ENCODE peak calls at places on chromosome 5, in four cellular contexts. S is H1, I is HepG2, A is K562. D is an unnamed sample.

GRCh38 chr5:177366528-177367322 is 9.0 kb downstream of the RGS14 start:
- DNase-seq in S (peak), I (peak), A (peak), D (no peak)

GRCh38 chr5:175895701-175896102 is 24.3 kb downstream of the CPLX2 start:
- DNase-seq in A (no peak), S (no peak), I (no peak), D (no peak)

GRCh38 chr5:138241688-138242547 is 28.8 kb upstream of the CDC23 start:
- DNase-seq in S (peak), I (peak), A (peak), D (no peak)

GRCh38 chr5:37471666-37472197 is 92.6 kb downstream of the WDR70 start:
- DNase-seq in S (no peak), A (no peak), I (no peak), D (no peak)

GRCh38 chr5:41721521-41721920 is 148.7 kb downstream of the OXCT1 start:
- DNase-seq in S (no peak), I (no peak), A (no peak), D (no peak)

GRCh38 chr5:147216552-147217154 is 18.2 kb upstream of the STK32A start:
- DNase-seq in S (peak), I (peak), A (no peak), D (no peak)

GRCh38 chr5:115428248-115428647 is 116.3 kb downstream of the FEM1C start:
- DNase-seq in S (no peak), A (no peak), I (no peak), D (no peak)

GRCh38 chr5:152607393-152608165 is 202.5 kb upstream of the NMUR2 start:
- DNase-seq in S (no peak), A (no peak), I (no peak), D (no peak)

GRCh38 chr5:154370119-154370518 is 75.7 kb upstream of the SAP30L start:
- DNase-seq in I (no peak), A (no peak), S (no peak), D (no peak)

GRCh38 chr5:6632324-6632930 is 417 bp downstream of the NSUN2 start:
- DNase-seq in I (peak), S (no peak), A (no peak), D (no peak)

GRCh38 chr5:84688566-84688965 is 303.9 kb upstream of the EDIL3 start:
- DNase-seq in I (no peak), S (no peak), A (no peak), D (no peak)

GRCh38 chr5:86968311-86968753 is 299.4 kb upstream of the RASA1 start:
- DNase-seq in I (peak), A (peak), S (no peak), D (peak)

GRCh38 chr5:3658929-3659328 is 63.3 kb downstream of the IRX1 start:
- DNase-seq in S (no peak), A (no peak), I (no peak), D (no peak)

GRCh38 chr5:112637343-112637742 is 100.3 kb upstream of the APC start:
- DNase-seq in I (no peak), A (no peak), S (no peak), D (no peak)

GRCh38 chr5:122153230-122153629 is 23.9 kb downstream of the ZNF474 start:
- DNase-seq in A (no peak), I (no peak), S (no peak), D (no peak)

GRCh38 chr5:135242496-135243193 is 156.4 kb downstream of the MACROH2A1 start:
- DNase-seq in I (no peak), A (no peak), S (no peak), D (no peak)

GRCh38 chr5:5883562-5883961 is 461.1 kb downstream of the ICE1 start:
- DNase-seq in I (no peak), A (no peak), S (no peak), D (no peak)

DNA sequence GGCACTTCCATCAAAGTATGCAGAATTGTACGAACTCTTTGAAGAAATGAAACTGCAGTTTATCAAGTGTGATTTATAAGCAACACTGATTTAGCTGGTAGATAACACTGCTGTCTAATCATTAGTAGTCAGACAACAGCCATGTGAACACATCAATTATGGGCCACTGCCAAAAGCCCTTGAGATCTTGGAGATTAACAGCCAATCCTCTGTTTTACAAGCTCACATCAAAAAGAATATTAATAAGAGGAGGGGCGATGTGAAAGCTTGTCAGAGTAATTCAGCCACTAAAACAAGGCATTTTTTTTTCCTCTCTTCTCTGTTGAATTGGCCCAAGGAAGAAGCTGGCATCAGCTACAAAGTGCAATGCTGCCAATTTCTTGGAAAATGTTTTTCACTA is 28.1 kb downstream of the ZNF608 start:
- DNase-seq in S (no peak), A (no peak), I (no peak), D (no peak)
- TF ChIP-seq FOSL1 in S (no peak), A (no peak), I (no peak), D (no peak)

DNA sequence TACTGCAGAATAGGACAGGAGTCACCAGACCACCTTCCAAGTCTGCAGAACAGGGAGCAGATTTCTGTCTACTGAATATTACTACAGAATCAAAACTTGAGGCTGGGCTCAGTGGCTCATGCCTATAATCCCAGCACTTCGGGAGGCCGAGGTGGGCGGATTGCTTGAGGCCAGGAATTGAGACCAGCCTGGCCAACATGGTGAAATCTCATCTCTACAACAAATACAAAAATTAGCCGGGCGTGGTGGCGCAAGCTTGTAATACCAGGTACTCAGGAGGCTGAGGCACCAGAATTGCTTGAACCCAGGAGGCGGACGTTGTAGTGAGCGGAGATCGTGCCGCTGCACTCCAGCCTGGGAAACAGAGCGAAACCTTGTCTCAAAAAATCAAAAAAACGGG is 710.8 kb upstream of the WWC1 start:
- DNase-seq in S (no peak), I (no peak), A (no peak), D (no peak)
- H3K27ac ChIP-seq in S (no peak), I (no peak), A (no peak), D (no peak)

GRCh38 chr5:77423022-77423750 is 68.9 kb downstream of the WDR41 start:
- DNase-seq in I (no peak), S (no peak), A (no peak), D (no peak)

GRCh38 chr5:77418162-77418561 is 74.0 kb downstream of the WDR41 start:
- DNase-seq in I (no peak), A (no peak), S (no peak), D (no peak)

GRCh38 chr5:77419644-77420582 is 72.2 kb downstream of the WDR41 start:
- DNase-seq in A (no peak), I (no peak), S (no peak), D (no peak)

GRCh38 chr5:77420940-77421339 is 71.2 kb downstream of the WDR41 start:
- DNase-seq in S (no peak), A (no peak), I (no peak), D (no peak)

DNA sequence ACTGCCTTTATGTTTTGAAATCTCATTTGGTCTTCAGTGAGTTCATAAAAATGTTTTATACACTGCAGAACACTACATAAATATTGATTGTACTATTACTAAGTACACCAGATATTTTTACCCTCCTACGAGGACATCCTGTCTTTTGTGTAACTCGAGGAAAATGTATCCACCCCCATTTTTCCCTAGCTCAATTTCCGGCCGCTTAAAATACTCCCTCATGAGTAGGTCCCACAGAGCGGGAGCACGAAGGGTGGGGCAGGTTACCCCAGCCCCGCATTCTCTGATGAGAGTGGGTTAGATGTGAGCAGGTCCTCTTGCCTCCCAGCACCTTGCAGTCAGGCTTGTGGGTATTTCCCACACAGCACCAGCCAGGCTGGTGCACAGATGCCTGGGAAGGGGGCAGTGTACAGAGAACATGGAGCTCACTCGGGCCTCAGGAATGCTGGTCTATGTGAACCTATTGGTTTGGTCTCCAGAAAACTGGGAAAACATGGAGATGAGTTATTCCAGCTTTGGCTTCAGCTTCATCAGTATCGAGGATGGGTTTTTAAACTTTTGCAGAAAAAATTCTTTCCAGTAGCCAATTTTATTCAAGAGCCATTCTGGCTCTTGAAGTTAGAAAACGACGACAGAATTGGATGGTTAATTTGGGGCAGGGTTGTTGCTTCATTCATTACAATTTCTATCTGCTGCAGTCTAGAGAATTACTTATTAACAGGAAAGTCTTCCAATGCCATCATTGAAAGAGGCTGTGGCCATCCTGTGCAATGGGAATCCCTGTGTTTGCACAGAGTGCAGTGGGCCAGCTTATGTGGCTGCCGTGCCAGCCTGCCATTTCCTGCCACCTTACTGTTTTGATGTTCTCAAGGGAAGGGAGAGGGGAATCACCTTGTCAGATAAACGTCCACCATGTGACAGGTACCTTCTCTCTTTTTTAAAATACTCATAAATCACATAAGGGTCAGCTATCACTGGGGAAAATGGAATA is 73.2 kb downstream of the WDR41 start:
- DNase-seq in S (no peak), A (no peak), I (no peak), D (no peak)
- TF ChIP-seq FOSL1 in S (no peak), A (no peak), I (no peak), D (no peak)

GRCh38 chr5:58012103-58012502 is 447.8 kb downstream of the PLK2 start:
- DNase-seq in S (no peak), A (no peak), I (no peak), D (no peak)

GRCh38 chr5:58015175-58015574 is 444.7 kb downstream of the PLK2 start:
- DNase-seq in I (no peak), A (no peak), S (no peak), D (no peak)

GRCh38 chr5:58011301-58011700 is 448.6 kb downstream of the PLK2 start:
- DNase-seq in I (no peak), S (no peak), A (no peak), D (no peak)

GRCh38 chr5:58012801-58013315 is 447.0 kb downstream of the PLK2 start:
- DNase-seq in I (no peak), A (no peak), S (no peak), D (no peak)

DNA sequence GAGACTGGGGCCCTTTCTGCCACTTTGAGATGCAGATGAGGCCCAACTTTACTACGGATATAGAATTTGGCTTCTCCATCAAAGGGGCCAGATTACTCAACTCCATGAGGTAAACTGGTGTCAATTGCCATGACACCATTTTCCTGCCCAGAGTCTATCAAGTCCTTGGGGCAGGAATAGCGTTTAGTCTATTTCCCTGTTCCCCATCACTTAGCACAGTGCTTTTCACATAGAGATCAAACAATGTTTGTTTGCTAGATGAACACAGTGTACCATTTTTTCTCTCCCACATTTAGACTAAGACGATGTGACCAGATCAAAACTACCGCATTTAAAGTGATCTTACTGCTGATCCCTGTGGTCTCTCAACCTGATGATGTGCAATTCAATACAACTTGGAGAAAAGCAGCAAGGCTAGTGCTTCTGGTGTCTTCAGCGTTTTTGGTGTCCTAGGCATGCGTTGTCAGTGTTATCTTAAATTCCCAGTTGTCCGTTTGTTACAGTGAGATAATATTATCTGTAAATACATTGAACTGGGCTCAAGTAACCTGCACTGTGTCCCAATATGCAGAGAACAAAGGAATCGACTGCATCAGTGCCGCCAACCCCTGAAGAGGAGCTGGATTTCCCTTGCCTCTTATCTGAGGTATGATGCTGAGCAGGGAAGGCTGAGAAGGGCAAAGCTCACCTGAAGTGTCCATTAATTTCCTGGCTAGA is 446.2 kb downstream of the PLK2 start:
- DNase-seq in A (peak), I (no peak), S (no peak), D (no peak)
- H3K27ac ChIP-seq in A (peak), I (no peak), S (no peak), D (no peak)

GRCh38 chr5:83426855-83427254 is 44.7 kb upstream of the VCAN start:
- DNase-seq in A (no peak), S (no peak), I (no peak), D (no peak)

GRCh38 chr5:83433891-83434290 is 37.7 kb upstream of the VCAN start:
- DNase-seq in S (no peak), A (no peak), I (no peak), D (no peak)

GRCh38 chr5:83428890-83429289 is 42.7 kb upstream of the VCAN start:
- DNase-seq in I (no peak), A (no peak), S (no peak), D (no peak)

GRCh38 chr5:83430130-83431010 is 41.2 kb upstream of the VCAN start:
- DNase-seq in A (peak), I (peak), S (peak), D (peak)

DNA sequence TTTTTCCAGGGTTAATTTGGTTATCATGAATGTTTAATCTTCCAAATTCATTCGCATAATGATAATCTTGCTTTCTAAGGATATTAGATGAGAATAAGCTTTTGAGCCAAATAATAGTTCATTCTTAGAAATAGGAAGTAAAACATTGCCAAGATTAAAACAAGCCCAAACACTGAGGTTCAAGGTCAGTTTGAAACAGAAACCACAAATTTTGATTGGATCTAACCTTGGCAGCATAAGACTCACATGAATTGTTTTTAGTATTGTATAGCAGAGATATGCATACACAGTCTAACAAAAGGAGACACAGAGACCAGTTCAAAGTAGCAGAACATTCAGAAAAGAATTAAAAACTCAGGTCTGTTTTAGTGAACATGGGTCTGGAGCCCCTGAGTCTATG is 43.4 kb upstream of the VCAN start:
- DNase-seq in I (peak), S (no peak), A (no peak), D (no peak)
- TF ChIP-seq FOSL1 in I (no peak), S (no peak), A (no peak), D (no peak)

DNA sequence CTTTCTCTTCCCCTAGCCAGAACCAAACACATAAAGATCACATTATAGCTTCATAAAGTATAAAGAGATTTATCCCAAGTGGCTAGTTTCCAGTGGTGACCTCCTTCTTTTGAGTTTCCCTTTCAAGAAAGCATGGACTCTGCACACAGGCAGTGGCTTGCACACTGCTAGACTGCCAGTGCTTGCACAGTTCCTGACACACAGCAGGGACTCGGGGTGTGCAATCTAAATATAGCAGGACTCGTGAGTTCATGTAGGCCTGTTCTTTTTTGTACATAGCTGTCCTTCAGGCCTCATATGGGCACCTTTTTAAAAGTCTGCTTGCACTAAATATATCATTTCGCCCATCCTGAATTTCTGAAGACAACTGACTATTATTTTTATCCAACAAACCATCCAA is 308.6 kb downstream of the FBXL7 start:
- DNase-seq in I (no peak), A (no peak), S (no peak), D (no peak)
- H3K27ac ChIP-seq in I (no peak), A (no peak), S (no peak), D (no peak)

GRCh38 chr5:14908195-14908594 is 36.6 kb upstream of the ANKH start:
- DNase-seq in I (no peak), S (no peak), A (no peak), D (no peak)
- TF ChIP-seq FOSL1 in I (no peak), S (no peak), A (no peak), D (no peak)

GRCh38 chr5:369151-369939 is 47.8 kb downstream of the AHRR start:
- DNase-seq in I (no peak), S (peak), A (no peak), D (no peak)

GRCh38 chr5:366541-367357 is 45.2 kb downstream of the AHRR start:
- DNase-seq in S (peak), I (no peak), A (no peak), D (no peak)

GRCh38 chr5:370311-370958 is 48.9 kb downstream of the AHRR start:
- DNase-seq in I (no peak), A (no peak), S (peak), D (no peak)

GRCh38 chr5:368162-369084 is 46.9 kb downstream of the AHRR start:
- DNase-seq in I (no peak), S (peak), A (no peak), D (no peak)

DNA sequence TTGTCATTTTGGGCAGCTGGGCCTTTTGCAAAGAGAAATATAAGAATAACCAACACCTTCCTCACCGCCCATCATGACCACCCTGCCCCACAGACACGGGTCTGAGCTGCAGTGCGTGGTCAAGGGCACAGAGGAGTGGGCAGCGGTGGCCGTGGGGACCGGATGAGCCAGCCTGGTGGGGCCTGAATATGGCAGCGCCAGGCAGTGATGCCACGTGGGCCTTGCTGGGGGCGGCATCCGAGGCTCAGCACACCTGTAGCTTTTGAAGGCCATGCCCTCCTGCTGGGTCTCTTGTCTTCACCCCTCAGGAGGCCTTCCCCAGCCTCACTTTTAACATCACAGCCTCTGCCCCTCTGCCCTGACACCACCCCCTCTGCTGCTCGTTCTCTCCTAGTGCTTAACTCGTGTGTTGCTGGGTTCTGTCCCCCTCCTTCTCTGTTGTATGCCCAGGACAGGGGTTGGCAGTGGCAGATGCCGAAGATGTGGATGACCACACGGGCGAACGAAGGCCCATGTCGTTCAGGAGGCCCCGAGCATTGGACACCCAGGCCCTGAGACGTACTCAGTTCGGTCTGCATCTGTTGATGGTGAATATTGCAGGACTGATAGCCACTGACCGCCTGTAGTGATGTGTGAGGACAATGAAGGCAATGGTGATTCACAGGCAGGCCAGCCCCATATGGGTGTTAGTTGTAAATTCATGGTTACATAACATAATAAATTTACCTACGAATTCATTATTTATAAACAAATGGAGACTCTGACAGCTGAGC is 46.0 kb downstream of the AHRR start:
- DNase-seq in S (peak), I (no peak), A (no peak), D (no peak)
- H3K27ac ChIP-seq in S (no peak), I (no peak), A (no peak), D (no peak)